ENCODE peak calls at places on chromosomes 4 and X, in nine cellular contexts. One of them, this sample, is unnamed.

GRCh38 chr4:2285665-2286381 is 23.9 kb upstream of the MXD4 start:
- DNase-seq in fibroblast of pulmonary artery: no peak
- DNase-seq in neural crest cell: no peak
- DNase-seq in heart left ventricle: no peak
- DNase-seq in GM12891: no peak
- DNase-seq in stimulated activated CD4-positive, alpha-beta T cell treated with anti-CD3 and anti-CD28 coated beads, TNF-alpha, amount 100 ng/mL, for 48 hours: no peak
- DNase-seq in uterus: no peak
- DNase-seq in upper lobe of right lung: peak; percentile 58
- DNase-seq in activated CD4-positive, alpha-beta T cell treated with anti-CD3 and anti-CD28 coated beads, Interleukin-2, amount 50 U/mL, for 1 hour: no peak
- DNase-seq in this sample: no peak

GRCh38 chrX:6505960-6506359 is 29.0 kb downstream of the VCX3A start:
- DNase-seq in heart left ventricle: no peak
- DNase-seq in activated CD4-positive, alpha-beta T cell treated with anti-CD3 and anti-CD28 coated beads, Interleukin-2, amount 50 U/mL, for 1 hour: no peak
- DNase-seq in GM12891: no peak
- DNase-seq in neural crest cell: no peak
- DNase-seq in upper lobe of right lung: no peak
- DNase-seq in stimulated activated CD4-positive, alpha-beta T cell treated with anti-CD3 and anti-CD28 coated beads, TNF-alpha, amount 100 ng/mL, for 48 hours: no peak
- DNase-seq in fibroblast of pulmonary artery: no peak
- DNase-seq in uterus: no peak
- DNase-seq in this sample: no peak

GRCh38 chr4:53306729-53307128 is 59.1 kb downstream of the SCFD2 start:
- DNase-seq in activated CD4-positive, alpha-beta T cell treated with anti-CD3 and anti-CD28 coated beads, Interleukin-2, amount 50 U/mL, for 1 hour: no peak
- DNase-seq in GM12891: no peak
- DNase-seq in heart left ventricle: no peak
- DNase-seq in upper lobe of right lung: no peak
- DNase-seq in neural crest cell: no peak
- DNase-seq in fibroblast of pulmonary artery: no peak
- DNase-seq in stimulated activated CD4-positive, alpha-beta T cell treated with anti-CD3 and anti-CD28 coated beads, TNF-alpha, amount 100 ng/mL, for 48 hours: no peak
- DNase-seq in uterus: no peak
- DNase-seq in this sample: no peak

GRCh38 chrX:45801554-45801953 is 600.9 kb upstream of the DIPK2B start:
- DNase-seq in upper lobe of right lung: no peak
- DNase-seq in stimulated activated CD4-positive, alpha-beta T cell treated with anti-CD3 and anti-CD28 coated beads, TNF-alpha, amount 100 ng/mL, for 48 hours: no peak
- DNase-seq in GM12891: no peak
- DNase-seq in heart left ventricle: no peak
- DNase-seq in uterus: no peak
- DNase-seq in activated CD4-positive, alpha-beta T cell treated with anti-CD3 and anti-CD28 coated beads, Interleukin-2, amount 50 U/mL, for 1 hour: no peak
- DNase-seq in neural crest cell: no peak
- DNase-seq in fibroblast of pulmonary artery: peak; percentile 60
- DNase-seq in this sample: no peak

GRCh38 chr4:82774711-82775171 is 23.9 kb downstream of the SCD5 start:
- DNase-seq in GM12891: no peak
- DNase-seq in activated CD4-positive, alpha-beta T cell treated with anti-CD3 and anti-CD28 coated beads, Interleukin-2, amount 50 U/mL, for 1 hour: no peak
- DNase-seq in neural crest cell: no peak
- DNase-seq in upper lobe of right lung: no peak
- DNase-seq in stimulated activated CD4-positive, alpha-beta T cell treated with anti-CD3 and anti-CD28 coated beads, TNF-alpha, amount 100 ng/mL, for 48 hours: no peak
- DNase-seq in heart left ventricle: no peak
- DNase-seq in fibroblast of pulmonary artery: no peak
- DNase-seq in uterus: no peak
- DNase-seq in this sample: no peak

GRCh38 chr4:173508386-173509002 is 21.5 kb downstream of the HAND2 start:
- DNase-seq in stimulated activated CD4-positive, alpha-beta T cell treated with anti-CD3 and anti-CD28 coated beads, TNF-alpha, amount 100 ng/mL, for 48 hours: no peak
- DNase-seq in activated CD4-positive, alpha-beta T cell treated with anti-CD3 and anti-CD28 coated beads, Interleukin-2, amount 50 U/mL, for 1 hour: no peak
- DNase-seq in fibroblast of pulmonary artery: no peak
- DNase-seq in neural crest cell: no peak
- DNase-seq in upper lobe of right lung: no peak
- DNase-seq in GM12891: no peak
- DNase-seq in heart left ventricle: peak; percentile 20
- DNase-seq in uterus: no peak
- DNase-seq in this sample: no peak

GRCh38 chrX:103051260-103051789 is 12.6 kb downstream of the BEX1 start:
- DNase-seq in stimulated activated CD4-positive, alpha-beta T cell treated with anti-CD3 and anti-CD28 coated beads, TNF-alpha, amount 100 ng/mL, for 48 hours: no peak
- DNase-seq in GM12891: no peak
- DNase-seq in upper lobe of right lung: no peak
- DNase-seq in fibroblast of pulmonary artery: no peak
- DNase-seq in activated CD4-positive, alpha-beta T cell treated with anti-CD3 and anti-CD28 coated beads, Interleukin-2, amount 50 U/mL, for 1 hour: no peak
- DNase-seq in neural crest cell: no peak
- DNase-seq in heart left ventricle: no peak
- DNase-seq in uterus: no peak
- DNase-seq in this sample: no peak

GRCh38 chr4:129344058-129344457 is 248.1 kb downstream of the C4orf33 start:
- DNase-seq in neural crest cell: peak; percentile 7
- DNase-seq in stimulated activated CD4-positive, alpha-beta T cell treated with anti-CD3 and anti-CD28 coated beads, TNF-alpha, amount 100 ng/mL, for 48 hours: no peak
- DNase-seq in upper lobe of right lung: no peak
- DNase-seq in heart left ventricle: no peak
- DNase-seq in GM12891: peak; percentile 9
- DNase-seq in uterus: no peak
- DNase-seq in activated CD4-positive, alpha-beta T cell treated with anti-CD3 and anti-CD28 coated beads, Interleukin-2, amount 50 U/mL, for 1 hour: no peak
- DNase-seq in fibroblast of pulmonary artery: peak; percentile 66
- DNase-seq in this sample: peak; percentile 16

GRCh38 chr4:43251760-43252317 is 359.3 kb downstream of the GRXCR1 start:
- DNase-seq in upper lobe of right lung: no peak
- DNase-seq in activated CD4-positive, alpha-beta T cell treated with anti-CD3 and anti-CD28 coated beads, Interleukin-2, amount 50 U/mL, for 1 hour: no peak
- DNase-seq in uterus: no peak
- DNase-seq in stimulated activated CD4-positive, alpha-beta T cell treated with anti-CD3 and anti-CD28 coated beads, TNF-alpha, amount 100 ng/mL, for 48 hours: no peak
- DNase-seq in heart left ventricle: no peak
- DNase-seq in GM12891: no peak
- DNase-seq in fibroblast of pulmonary artery: peak; percentile 4
- DNase-seq in neural crest cell: no peak
- DNase-seq in this sample: no peak

GRCh38 chr4:83664071-83664470 is 128.2 kb downstream of the GPAT3 start:
- DNase-seq in GM12891: no peak
- DNase-seq in activated CD4-positive, alpha-beta T cell treated with anti-CD3 and anti-CD28 coated beads, Interleukin-2, amount 50 U/mL, for 1 hour: no peak
- DNase-seq in uterus: no peak
- DNase-seq in heart left ventricle: no peak
- DNase-seq in upper lobe of right lung: no peak
- DNase-seq in stimulated activated CD4-positive, alpha-beta T cell treated with anti-CD3 and anti-CD28 coated beads, TNF-alpha, amount 100 ng/mL, for 48 hours: no peak
- DNase-seq in fibroblast of pulmonary artery: no peak
- DNase-seq in neural crest cell: no peak
- DNase-seq in this sample: peak; percentile 18